ENCODE peak calls at places on chromosomes 12 and 14, in seven cellular contexts. One of them, this sample, is unnamed.

GRCh38 chr14:100622708-100623485 is 35.7 kb upstream of the BEGAIN start:
- DNase-seq in ovary: peak; percentile 4
- DNase-seq in psoas muscle: no peak
- DNase-seq in IMR-90: no peak
- DNase-seq in effector memory CD4-positive, alpha-beta T cell: no peak
- DNase-seq in thoracic aorta: no peak
- DNase-seq in right cardiac atrium: no peak
- DNase-seq in this sample: no peak

GRCh38 chr12:43580601-43581000 is 28.6 kb upstream of the ADAMTS20 start:
- DNase-seq in ovary: no peak
- DNase-seq in psoas muscle: no peak
- DNase-seq in IMR-90: no peak
- DNase-seq in effector memory CD4-positive, alpha-beta T cell: no peak
- DNase-seq in thoracic aorta: no peak
- DNase-seq in right cardiac atrium: no peak
- DNase-seq in this sample: no peak

GRCh38 chr12:102685172-102685571 is 204.8 kb upstream of the IGF1 start:
- DNase-seq in ovary: no peak
- DNase-seq in psoas muscle: no peak
- DNase-seq in IMR-90: no peak
- DNase-seq in effector memory CD4-positive, alpha-beta T cell: no peak
- DNase-seq in thoracic aorta: no peak
- DNase-seq in right cardiac atrium: no peak
- DNase-seq in this sample: no peak

GRCh38 chr14:95413289-95414215 is 93.8 kb upstream of the CLMN start:
- DNase-seq in ovary: no peak
- DNase-seq in psoas muscle: no peak
- DNase-seq in IMR-90: peak; percentile 10
- DNase-seq in effector memory CD4-positive, alpha-beta T cell: no peak
- DNase-seq in thoracic aorta: no peak
- DNase-seq in right cardiac atrium: no peak
- DNase-seq in this sample: no peak

GRCh38 chr12:54195736-54196347 is 7.1 kb upstream of the SMUG1 start:
- DNase-seq in ovary: no peak
- DNase-seq in psoas muscle: no peak
- DNase-seq in IMR-90: peak; percentile 70
- DNase-seq in effector memory CD4-positive, alpha-beta T cell: no peak
- DNase-seq in thoracic aorta: no peak
- DNase-seq in right cardiac atrium: no peak
- DNase-seq in this sample: no peak

GRCh38 chr14:35766036-35766699 is 42.9 kb downstream of the RALGAPA1 start:
- DNase-seq in ovary: no peak
- DNase-seq in psoas muscle: no peak
- DNase-seq in IMR-90: no peak
- DNase-seq in effector memory CD4-positive, alpha-beta T cell: no peak
- DNase-seq in thoracic aorta: no peak
- DNase-seq in right cardiac atrium: no peak
- DNase-seq in this sample: no peak

GRCh38 chr12:13093191-13093849 is 10.1 kb downstream of the GSG1 start:
- DNase-seq in ovary: no peak
- DNase-seq in psoas muscle: no peak
- DNase-seq in IMR-90: peak; percentile 62
- DNase-seq in effector memory CD4-positive, alpha-beta T cell: no peak
- DNase-seq in thoracic aorta: no peak
- DNase-seq in right cardiac atrium: peak; percentile 46
- DNase-seq in this sample: no peak

GRCh38 chr14:99612065-99612736 is 8.2 kb upstream of the CCDC85C start:
- DNase-seq in ovary: no peak
- DNase-seq in psoas muscle: no peak
- DNase-seq in IMR-90: no peak
- DNase-seq in effector memory CD4-positive, alpha-beta T cell: no peak
- DNase-seq in thoracic aorta: no peak
- DNase-seq in right cardiac atrium: no peak
- DNase-seq in this sample: no peak

GRCh38 chr14:69719501-69719951 is 47.4 kb upstream of the SRSF5 start:
- DNase-seq in ovary: peak; percentile 45
- DNase-seq in psoas muscle: peak; percentile 47
- DNase-seq in IMR-90: peak; percentile 98
- DNase-seq in effector memory CD4-positive, alpha-beta T cell: no peak
- DNase-seq in thoracic aorta: no peak
- DNase-seq in right cardiac atrium: peak; percentile 81
- DNase-seq in this sample: no peak

GRCh38 chr14:77058082-77058481 is 29.6 kb upstream of the IRF2BPL start:
- DNase-seq in ovary: no peak
- DNase-seq in psoas muscle: no peak
- DNase-seq in IMR-90: no peak
- DNase-seq in effector memory CD4-positive, alpha-beta T cell: no peak
- DNase-seq in thoracic aorta: no peak
- DNase-seq in right cardiac atrium: no peak
- DNase-seq in this sample: no peak

GRCh38 chr14:102659797-102660196 is 67.3 kb downstream of the RCOR1 start:
- DNase-seq in ovary: no peak
- DNase-seq in psoas muscle: no peak
- DNase-seq in IMR-90: peak; percentile 75
- DNase-seq in effector memory CD4-positive, alpha-beta T cell: no peak
- DNase-seq in thoracic aorta: no peak
- DNase-seq in right cardiac atrium: no peak
- DNase-seq in this sample: no peak

GRCh38 chr14:38210168-38210567 is 2.5 kb downstream of the SSTR1 start:
- DNase-seq in ovary: no peak
- DNase-seq in psoas muscle: peak; percentile 18
- DNase-seq in IMR-90: peak; percentile 86
- DNase-seq in effector memory CD4-positive, alpha-beta T cell: no peak
- DNase-seq in thoracic aorta: no peak
- DNase-seq in right cardiac atrium: peak; percentile 24
- DNase-seq in this sample: no peak

GRCh38 chr14:40601063-40601462 is 1005.6 kb upstream of the LRFN5 start:
- DNase-seq in ovary: no peak
- DNase-seq in psoas muscle: no peak
- DNase-seq in IMR-90: no peak
- DNase-seq in effector memory CD4-positive, alpha-beta T cell: no peak
- DNase-seq in thoracic aorta: no peak
- DNase-seq in right cardiac atrium: no peak
- DNase-seq in this sample: no peak

GRCh38 chr14:53894456-53894855 is 62.2 kb downstream of the BMP4 start:
- DNase-seq in ovary: no peak
- DNase-seq in psoas muscle: no peak
- DNase-seq in IMR-90: peak; percentile 79
- DNase-seq in effector memory CD4-positive, alpha-beta T cell: no peak
- DNase-seq in thoracic aorta: no peak
- DNase-seq in right cardiac atrium: no peak
- DNase-seq in this sample: no peak

GRCh38 chr14:101810897-101811620 is 49.5 kb downstream of the PPP2R5C start:
- DNase-seq in ovary: no peak
- DNase-seq in psoas muscle: no peak
- DNase-seq in IMR-90: peak; percentile 38
- DNase-seq in effector memory CD4-positive, alpha-beta T cell: no peak
- DNase-seq in thoracic aorta: no peak
- DNase-seq in right cardiac atrium: no peak
- DNase-seq in this sample: no peak

GRCh38 chr14:55328317-55328716 is 57.1 kb downstream of the FBXO34 start:
- DNase-seq in ovary: no peak
- DNase-seq in psoas muscle: no peak
- DNase-seq in IMR-90: peak; percentile 62
- DNase-seq in effector memory CD4-positive, alpha-beta T cell: no peak
- DNase-seq in thoracic aorta: no peak
- DNase-seq in right cardiac atrium: no peak
- DNase-seq in this sample: no peak

GRCh38 chr12:103801709-103802585 is 39.1 kb downstream of the NT5DC3 start:
- DNase-seq in ovary: no peak
- DNase-seq in psoas muscle: peak; percentile 50
- DNase-seq in IMR-90: peak; percentile 81
- DNase-seq in effector memory CD4-positive, alpha-beta T cell: no peak
- DNase-seq in thoracic aorta: no peak
- DNase-seq in right cardiac atrium: no peak
- DNase-seq in this sample: no peak

GRCh38 chr12:52650520-52651081 is 1.4 kb downstream of the KRT2 start:
- DNase-seq in ovary: no peak
- DNase-seq in psoas muscle: no peak
- DNase-seq in IMR-90: no peak
- DNase-seq in effector memory CD4-positive, alpha-beta T cell: no peak
- DNase-seq in thoracic aorta: no peak
- DNase-seq in right cardiac atrium: no peak
- DNase-seq in this sample: no peak

GRCh38 chr12:95495433-95495832 is 21.5 kb downstream of the METAP2 start:
- DNase-seq in ovary: no peak
- DNase-seq in psoas muscle: no peak
- DNase-seq in IMR-90: no peak
- DNase-seq in effector memory CD4-positive, alpha-beta T cell: no peak
- DNase-seq in thoracic aorta: no peak
- DNase-seq in right cardiac atrium: no peak
- DNase-seq in this sample: no peak

GRCh38 chr14:104520620-104521410 is 58.7 kb upstream of the C14orf180 start:
- DNase-seq in ovary: no peak
- DNase-seq in psoas muscle: no peak
- DNase-seq in IMR-90: no peak
- DNase-seq in effector memory CD4-positive, alpha-beta T cell: no peak
- DNase-seq in thoracic aorta: no peak
- DNase-seq in right cardiac atrium: no peak
- DNase-seq in this sample: no peak

GRCh38 chr14:104524726-104525125 is 54.8 kb upstream of the C14orf180 start:
- DNase-seq in ovary: no peak
- DNase-seq in psoas muscle: no peak
- DNase-seq in IMR-90: no peak
- DNase-seq in effector memory CD4-positive, alpha-beta T cell: no peak
- DNase-seq in thoracic aorta: no peak
- DNase-seq in right cardiac atrium: no peak
- DNase-seq in this sample: no peak

GRCh38 chr14:104521816-104522745 is 57.5 kb upstream of the C14orf180 start:
- DNase-seq in ovary: no peak
- DNase-seq in psoas muscle: no peak
- DNase-seq in IMR-90: no peak
- DNase-seq in effector memory CD4-positive, alpha-beta T cell: no peak
- DNase-seq in thoracic aorta: no peak
- DNase-seq in right cardiac atrium: no peak
- DNase-seq in this sample: no peak

GRCh38 chr14:104523546-104523935 is 56.0 kb upstream of the C14orf180 start:
- DNase-seq in ovary: no peak
- DNase-seq in psoas muscle: no peak
- DNase-seq in IMR-90: no peak
- DNase-seq in effector memory CD4-positive, alpha-beta T cell: no peak
- DNase-seq in thoracic aorta: no peak
- DNase-seq in right cardiac atrium: no peak
- DNase-seq in this sample: no peak

GRCh38 chr14:104522926-104523545 is 56.5 kb upstream of the C14orf180 start:
- DNase-seq in ovary: no peak
- DNase-seq in psoas muscle: no peak
- DNase-seq in IMR-90: no peak
- DNase-seq in effector memory CD4-positive, alpha-beta T cell: no peak
- DNase-seq in thoracic aorta: no peak
- DNase-seq in right cardiac atrium: no peak
- DNase-seq in this sample: no peak
- H3K9me3 ChIP-seq in ovary: no peaks in the 10 kb centered on the region
- H3K9me3 ChIP-seq in psoas muscle: no peaks in the 10 kb centered on the region
- H3K9me3 ChIP-seq in IMR-90: peaks cover 24% of the 10 kb centered on the region
- H3K9me3 ChIP-seq in effector memory CD4-positive, alpha-beta T cell: no peaks in the 10 kb centered on the region
- H3K9me3 ChIP-seq in thoracic aorta: peaks cover 3% of the 10 kb centered on the region
- H3K9me3 ChIP-seq in right cardiac atrium: no peaks in the 10 kb centered on the region
- H3K9me3 ChIP-seq in this sample: peaks cover 3% of the 10 kb centered on the region

DNA sequence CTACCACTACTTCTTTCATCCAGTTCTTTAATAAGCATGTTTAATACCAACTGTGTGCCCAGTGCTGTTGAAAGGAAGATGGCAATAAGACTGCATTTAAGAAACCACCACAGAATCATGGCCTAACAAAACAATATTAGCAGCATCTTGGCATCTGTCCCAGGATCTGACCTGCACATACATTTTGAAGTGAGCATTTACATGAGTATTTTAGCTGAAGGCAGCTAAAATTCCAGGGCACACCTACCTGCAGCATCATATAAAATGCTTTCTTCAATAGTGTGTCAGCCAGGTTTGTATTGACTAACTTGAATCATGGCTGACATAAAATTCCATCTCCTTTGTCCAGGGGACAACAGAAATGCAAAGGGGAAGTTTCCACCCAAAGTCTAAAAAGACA is 65.0 kb upstream of the ARHGAP5 start:
- DNase-seq in ovary: no peak
- DNase-seq in psoas muscle: no peak
- DNase-seq in IMR-90: no peak
- DNase-seq in effector memory CD4-positive, alpha-beta T cell: no peak
- DNase-seq in thoracic aorta: no peak
- DNase-seq in right cardiac atrium: no peak
- DNase-seq in this sample: no peak
- H3K9me3 ChIP-seq in ovary: no peaks in the 10 kb centered on the region
- H3K9me3 ChIP-seq in psoas muscle: no peaks in the 10 kb centered on the region
- H3K9me3 ChIP-seq in IMR-90: no peaks in the 10 kb centered on the region
- H3K9me3 ChIP-seq in effector memory CD4-positive, alpha-beta T cell: no peaks in the 10 kb centered on the region
- H3K9me3 ChIP-seq in thoracic aorta: no peaks in the 10 kb centered on the region
- H3K9me3 ChIP-seq in right cardiac atrium: no peaks in the 10 kb centered on the region
- H3K9me3 ChIP-seq in this sample: no peaks in the 10 kb centered on the region

GRCh38 chr14:21123429-21123828 is 22.6 kb downstream of the TMEM253 start:
- DNase-seq in ovary: no peak
- DNase-seq in psoas muscle: no peak
- DNase-seq in IMR-90: no peak
- DNase-seq in effector memory CD4-positive, alpha-beta T cell: no peak
- DNase-seq in thoracic aorta: no peak
- DNase-seq in right cardiac atrium: no peak
- DNase-seq in this sample: no peak
- H3K9me3 ChIP-seq in ovary: no peaks in the 10 kb centered on the region
- H3K9me3 ChIP-seq in psoas muscle: no peaks in the 10 kb centered on the region
- H3K9me3 ChIP-seq in IMR-90: no peaks in the 10 kb centered on the region
- H3K9me3 ChIP-seq in effector memory CD4-positive, alpha-beta T cell: no peaks in the 10 kb centered on the region
- H3K9me3 ChIP-seq in thoracic aorta: peaks cover 2% of the 10 kb centered on the region
- H3K9me3 ChIP-seq in right cardiac atrium: no peaks in the 10 kb centered on the region
- H3K9me3 ChIP-seq in this sample: no peaks in the 10 kb centered on the region

GRCh38 chr14:97584528-97584927 is 787.3 kb downstream of the VRK1 start:
- DNase-seq in ovary: no peak
- DNase-seq in psoas muscle: no peak
- DNase-seq in IMR-90: no peak
- DNase-seq in effector memory CD4-positive, alpha-beta T cell: no peak
- DNase-seq in thoracic aorta: no peak
- DNase-seq in right cardiac atrium: no peak
- DNase-seq in this sample: no peak

GRCh38 chr14:97575677-97576076 is 778.5 kb downstream of the VRK1 start:
- DNase-seq in ovary: no peak
- DNase-seq in psoas muscle: no peak
- DNase-seq in IMR-90: no peak
- DNase-seq in effector memory CD4-positive, alpha-beta T cell: no peak
- DNase-seq in thoracic aorta: no peak
- DNase-seq in right cardiac atrium: no peak
- DNase-seq in this sample: no peak

GRCh38 chr14:97580923-97581495 is 783.8 kb downstream of the VRK1 start:
- DNase-seq in ovary: no peak
- DNase-seq in psoas muscle: no peak
- DNase-seq in IMR-90: no peak
- DNase-seq in effector memory CD4-positive, alpha-beta T cell: no peak
- DNase-seq in thoracic aorta: no peak
- DNase-seq in right cardiac atrium: no peak
- DNase-seq in this sample: no peak

GRCh38 chr14:97578982-97579381 is 781.8 kb downstream of the VRK1 start:
- DNase-seq in ovary: no peak
- DNase-seq in psoas muscle: no peak
- DNase-seq in IMR-90: no peak
- DNase-seq in effector memory CD4-positive, alpha-beta T cell: no peak
- DNase-seq in thoracic aorta: no peak
- DNase-seq in right cardiac atrium: no peak
- DNase-seq in this sample: no peak
- H3K9me3 ChIP-seq in ovary: no peaks in the 10 kb centered on the region
- H3K9me3 ChIP-seq in psoas muscle: no peaks in the 10 kb centered on the region
- H3K9me3 ChIP-seq in IMR-90: peaks cover 25% of the 10 kb centered on the region
- H3K9me3 ChIP-seq in effector memory CD4-positive, alpha-beta T cell: no peaks in the 10 kb centered on the region
- H3K9me3 ChIP-seq in thoracic aorta: no peaks in the 10 kb centered on the region
- H3K9me3 ChIP-seq in right cardiac atrium: no peaks in the 10 kb centered on the region
- H3K9me3 ChIP-seq in this sample: no peaks in the 10 kb centered on the region